ENCODE peak calls at places on chromosome 3, in ten cellular contexts. C, T, W, A, O, G, F, Q, V and S are unnamed samples. For H3K4me1 and H3K36me3, the result is how much of the 10 kb centered on the place peaks cover.

GRCh38 chr3:8482960-8483665 is 18.5 kb upstream of the LMCD1 start:
- DNase-seq in V (peak), T (peak), Q (peak), F (no peak), C (peak), G (no peak), W (no peak), A (no peak), O (no peak), S (peak)

GRCh38 chr3:24929521-24929920 is 434.9 kb upstream of the THRB start:
- DNase-seq in A (peak), W (no peak), G (no peak), C (no peak), Q (no peak), T (no peak), F (no peak), V (no peak), O (no peak), S (peak)

GRCh38 chr3:40524222-40524570 is 564 bp upstream of the ZNF621 start:
- DNase-seq in W (no peak), O (no peak), C (no peak), F (no peak), T (peak), Q (peak), G (no peak), A (no peak), V (no peak), S (no peak)

GRCh38 chr3:190180268-190180667 is 59.6 kb upstream of the P3H2 start:
- DNase-seq in C (no peak), F (no peak), T (no peak), G (no peak), W (no peak), A (no peak), V (peak), Q (peak), O (no peak), S (no peak)

GRCh38 chr3:58102976-58103447 is 94.8 kb downstream of the FLNB start:
- DNase-seq in T (no peak), W (no peak), F (no peak), O (no peak), A (no peak), C (no peak), G (no peak), Q (no peak), V (peak), S (no peak)

GRCh38 chr3:83622526-83622925 is 1336.3 kb upstream of the CADM2 start:
- DNase-seq in Q (no peak), T (no peak), C (no peak), O (no peak), F (no peak), G (no peak), A (no peak), V (no peak), W (no peak), S (no peak)

GRCh38 chr3:52091566-52092290 is 35.4 kb upstream of the DUSP7 start:
- DNase-seq in W (no peak), O (no peak), A (no peak), G (no peak), V (no peak), T (peak), Q (peak), F (no peak), C (no peak), S (no peak)

GRCh38 chr3:98612996-98613517 is 19.6 kb upstream of the CPOX start:
- DNase-seq in G (no peak), Q (no peak), C (no peak), T (no peak), A (no peak), V (peak), O (no peak), W (no peak), F (peak), S (no peak)

GRCh38 chr3:178340523-178340922 is 195.7 kb upstream of the KCNMB2 start:
- DNase-seq in C (no peak), F (no peak), W (no peak), G (no peak), T (no peak), A (no peak), O (no peak), V (no peak), Q (no peak), S (no peak)

GRCh38 chr3:174193559-174193958 is 665.6 kb upstream of the NAALADL2 start:
- DNase-seq in O (no peak), G (no peak), Q (peak), F (no peak), W (no peak), T (peak), C (no peak), A (no peak), V (no peak), S (peak)

GRCh38 chr3:129305592-129306091 is 27.0 kb downstream of the HMCES start:
- DNase-seq in W (peak), C (peak), G (no peak), F (no peak), A (peak), O (peak), V (peak), T (peak), Q (peak), S (peak)

GRCh38 chr3:170753421-170754344 is 116.3 kb downstream of the RPL22L1 start:
- DNase-seq in O (no peak), F (no peak), C (no peak), T (peak), G (no peak), Q (peak), V (peak), W (no peak), A (no peak), S (peak)

GRCh38 chr3:114829786-114830185 is 317.3 kb downstream of the ZBTB20 start:
- DNase-seq in G (no peak), C (no peak), A (no peak), W (no peak), O (no peak), T (no peak), V (no peak), F (no peak), Q (no peak), S (no peak)

GRCh38 chr3:16090013-16090412 is 84.5 kb upstream of the GALNT15 start:
- DNase-seq in V (peak), G (no peak), W (no peak), C (no peak), Q (peak), O (no peak), T (peak), F (no peak), A (no peak), S (peak)

GRCh38 chr3:49998326-49998725 is 58.4 kb downstream of the RBM6 start:
- DNase-seq in T (peak), G (no peak), O (no peak), C (no peak), W (no peak), A (no peak), Q (peak), V (peak), F (no peak), S (peak)

GRCh38 chr3:63967675-63968611 is 55.4 kb downstream of the PSMD6 start:
- DNase-seq in W (peak), A (no peak), C (peak), Q (peak), G (no peak), O (no peak), V (peak), T (peak), F (peak), S (peak)

GRCh38 chr3:109161487-109162108 is 25.1 kb downstream of the C3orf85 start:
- DNase-seq in O (no peak), G (no peak), W (no peak), V (no peak), C (no peak), A (no peak), Q (no peak), T (no peak), F (no peak), S (no peak)

DNA sequence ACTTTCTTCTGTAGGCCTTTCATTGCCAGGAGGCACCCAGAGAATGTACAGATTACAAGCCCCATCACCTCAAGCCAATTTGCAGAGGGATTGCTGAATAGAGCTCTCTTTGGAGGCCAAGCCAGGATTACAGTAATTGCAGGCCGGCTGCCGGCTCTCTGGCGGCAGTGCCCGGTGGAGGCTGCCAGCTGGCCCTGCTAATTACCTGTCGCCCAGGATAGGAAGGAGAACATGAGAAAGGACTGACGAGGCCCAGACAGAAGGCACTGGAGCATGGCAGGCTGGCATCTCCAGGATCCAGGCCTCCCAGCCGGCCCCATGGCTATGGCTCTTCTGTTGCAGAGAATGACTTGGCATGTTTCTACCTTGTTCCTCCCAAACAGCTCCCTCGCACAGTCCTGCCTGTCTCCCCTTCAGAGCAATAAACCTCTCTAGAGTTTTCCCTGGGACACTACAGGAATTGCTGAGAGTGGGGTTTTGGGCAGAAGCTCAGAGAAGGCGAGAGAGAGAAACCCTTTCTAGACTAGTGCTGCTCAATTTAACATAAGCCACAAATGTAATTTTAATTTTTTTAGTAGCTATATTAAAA is 273.6 kb upstream of the PROK2 start:
- DNase-seq in W (no peak), G (no peak), V (no peak), A (no peak), C (no peak), O (no peak), F (no peak), Q (no peak), T (no peak), S (no peak)
- H3K4me1 ChIP-seq in W (under half), G (under half), V (under half), A (under half), C (under half), O (under half), F (under half), Q (under half), T (under half), S (under half)

GRCh38 chr3:187739125-187739560 is 6.1 kb downstream of the BCL6 start:
- DNase-seq in F (peak), A (no peak), O (peak), T (no peak), C (peak), G (no peak), Q (no peak), V (no peak), W (no peak), S (no peak)

GRCh38 chr3:187738400-187739124 is 6.7 kb downstream of the BCL6 start:
- DNase-seq in A (peak), T (peak), Q (peak), F (peak), C (peak), V (peak), G (peak), O (peak), W (peak), S (peak)

GRCh38 chr3:187740446-187741399 is 4.5 kb downstream of the BCL6 start:
- DNase-seq in Q (peak), A (peak), T (peak), V (peak), O (peak), G (no peak), C (peak), F (peak), W (peak), S (peak)

GRCh38 chr3:187738089-187738399 is 7.2 kb downstream of the BCL6 start:
- DNase-seq in F (peak), V (no peak), T (no peak), A (no peak), W (no peak), G (no peak), O (no peak), C (no peak), Q (no peak), S (no peak)

DNA sequence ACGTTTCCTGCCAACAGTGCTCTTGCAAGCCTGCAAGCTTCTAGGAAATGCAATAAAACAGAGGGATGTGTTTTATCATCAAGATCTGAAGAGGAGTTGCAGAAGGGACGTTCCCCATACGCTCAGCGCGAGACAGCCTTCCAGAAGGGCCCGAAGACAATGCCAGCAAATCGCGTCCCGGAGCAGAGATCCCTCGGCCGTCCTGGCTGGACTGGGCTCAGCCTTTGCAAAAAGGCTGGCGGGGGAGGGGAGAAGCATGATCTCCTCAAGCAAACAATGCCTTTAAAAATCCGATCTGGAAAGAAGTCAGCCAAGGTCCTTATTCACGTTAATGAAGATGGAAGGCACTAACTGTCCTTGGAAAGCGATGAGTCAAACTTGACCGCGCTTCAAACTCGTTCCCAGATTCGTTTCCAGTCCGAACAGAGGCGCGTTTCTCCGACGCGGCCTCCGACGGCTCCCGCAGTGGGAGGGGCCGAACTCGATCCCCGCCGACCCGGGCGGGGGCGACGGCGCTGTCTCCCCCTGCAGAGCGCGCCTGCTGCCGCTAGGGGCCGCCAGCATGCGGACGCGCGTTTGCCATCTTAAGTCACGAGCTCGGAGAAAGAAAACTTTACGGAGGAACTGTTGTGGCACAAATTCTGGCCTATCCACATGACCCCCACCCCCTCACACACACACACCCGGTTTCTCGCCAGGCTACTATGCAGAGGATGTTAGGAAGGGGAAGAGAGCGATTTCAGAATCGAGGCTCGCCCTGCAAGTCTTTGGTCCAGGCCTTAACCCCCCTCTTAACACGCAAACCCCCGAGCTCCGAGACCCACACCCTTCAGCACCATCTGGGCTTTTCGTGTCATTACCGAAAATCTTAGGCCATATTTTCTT is 5.5 kb downstream of the BCL6 start:
- DNase-seq in F (peak), A (peak), C (peak), G (peak), W (peak), Q (peak), T (peak), O (peak), V (peak), S (peak)
- H3K36me3 ChIP-seq in F (under half), A (under half), C (under half), G (under half), W (under half), Q (under half), T (under half), O (under half), V (under half), S (under half)

GRCh38 chr3:82085356-82085755 is 323.9 kb upstream of the GBE1 start:
- DNase-seq in Q (no peak), F (no peak), G (no peak), W (no peak), T (no peak), C (no peak), O (no peak), A (no peak), V (peak), S (no peak)

GRCh38 chr3:82082796-82083195 is 321.4 kb upstream of the GBE1 start:
- DNase-seq in C (no peak), A (no peak), O (no peak), T (peak), W (no peak), F (no peak), G (no peak), V (no peak), Q (no peak), S (peak)

GRCh38 chr3:82078246-82078645 is 316.8 kb upstream of the GBE1 start:
- DNase-seq in T (no peak), O (no peak), A (no peak), F (no peak), G (no peak), C (no peak), Q (no peak), W (no peak), V (no peak), S (no peak)

GRCh38 chr3:82080261-82080660 is 318.8 kb upstream of the GBE1 start:
- DNase-seq in A (peak), V (peak), O (no peak), W (no peak), C (no peak), G (no peak), Q (no peak), F (no peak), T (no peak), S (peak)

GRCh38 chr3:82080792-82081191 is 319.3 kb upstream of the GBE1 start:
- DNase-seq in C (no peak), A (peak), Q (no peak), W (no peak), G (no peak), V (no peak), O (no peak), F (no peak), T (no peak), S (peak)
- H3K9ac ChIP-seq in C (no peak), A (no peak), Q (no peak), W (no peak), G (no peak), V (no peak), O (no peak), F (no peak), T (no peak), S (peak)

DNA sequence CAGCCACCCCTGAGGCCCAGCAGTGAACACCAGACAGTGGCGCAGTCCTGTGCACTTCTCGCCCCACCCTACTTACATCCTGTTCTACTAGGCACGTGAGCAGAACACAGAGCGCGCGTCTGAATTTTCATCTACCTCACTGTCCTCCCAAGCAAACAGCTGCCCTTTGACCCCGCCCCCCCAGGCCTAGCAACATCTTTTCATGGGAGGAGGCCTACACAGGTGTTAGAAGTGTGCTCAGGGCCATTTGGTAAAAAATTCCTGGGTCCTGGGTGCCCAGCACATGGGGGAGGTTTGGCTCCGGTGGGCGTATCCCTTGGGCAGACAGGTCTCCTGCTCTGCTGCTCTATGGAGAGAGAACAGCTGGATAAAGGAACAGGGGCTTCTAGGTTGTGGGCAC is 95.0 kb downstream of the MYLK start:
- DNase-seq in Q (no peak), W (no peak), C (peak), V (no peak), A (peak), O (no peak), G (no peak), T (no peak), F (no peak), S (no peak)
- H3K4me1 ChIP-seq in Q (under half), W (under half), C (under half), V (under half), A (under half), O (under half), G (under half), T (under half), F (under half), S (under half)

DNA sequence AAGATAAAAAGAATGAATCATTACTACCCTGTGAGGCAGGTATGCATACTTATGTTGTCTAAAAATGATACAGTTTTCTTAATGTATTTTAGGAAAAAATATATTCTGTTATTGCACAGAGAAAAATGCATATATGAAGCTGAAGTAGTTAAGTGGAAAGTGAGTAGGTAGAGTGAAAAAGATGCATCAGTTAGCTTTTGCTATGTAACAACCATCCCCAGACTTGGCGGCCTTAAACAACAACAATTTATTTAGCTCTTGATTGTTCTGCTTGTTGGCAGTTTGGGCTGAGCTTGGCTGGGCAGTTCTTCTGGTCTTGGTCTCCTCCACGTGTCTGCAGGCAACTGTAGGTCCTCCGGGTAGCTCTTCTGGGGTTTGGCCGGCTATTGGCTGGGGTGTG is 45.7 kb downstream of the SLC6A6 start:
- DNase-seq in Q (no peak), G (no peak), T (no peak), C (no peak), W (no peak), A (no peak), F (no peak), O (no peak), V (no peak), S (no peak)
- H3K36me3 ChIP-seq in Q (half or more), G (under half), T (under half), C (under half), W (under half), A (under half), F (under half), O (under half), V (under half), S (under half)

DNA sequence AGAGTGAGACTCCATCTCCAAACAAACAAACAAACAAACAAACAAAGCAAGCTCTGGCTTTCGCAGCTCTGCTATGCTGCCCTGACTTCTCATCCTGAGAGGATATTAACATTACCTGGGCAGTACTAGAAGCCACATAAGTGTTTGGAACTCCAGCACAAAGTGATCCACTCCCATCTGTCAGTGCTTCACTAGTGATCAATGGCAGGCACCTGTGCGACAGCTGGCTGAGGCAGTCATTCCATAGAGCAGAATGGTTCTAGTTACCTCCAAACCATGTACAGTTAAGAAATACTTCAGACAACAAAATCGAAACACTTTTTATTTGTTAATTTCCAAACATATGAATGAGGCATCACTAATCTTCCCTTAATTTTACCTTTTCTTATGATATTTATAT is 2.8 kb upstream of the MB21D2 start:
- DNase-seq in O (no peak), W (no peak), F (no peak), Q (no peak), A (no peak), G (no peak), V (no peak), T (no peak), C (no peak), S (no peak)
- H3K9ac ChIP-seq in O (no peak), W (no peak), F (no peak), Q (no peak), A (no peak), G (no peak), V (no peak), T (no peak), C (no peak), S (no peak)

GRCh38 chr3:107600784-107601183 is 78.0 kb downstream of the BBX start:
- DNase-seq in F (no peak), W (no peak), G (no peak), A (no peak), V (no peak), T (no peak), Q (no peak), C (no peak), O (no peak), S (peak)
- H3K4me1 ChIP-seq in F (under half), W (under half), G (under half), A (under half), V (under half), T (under half), Q (under half), C (under half), O (under half), S (under half)

GRCh38 chr3:182790612-182791011 is 2.7 kb upstream of the ATP11B start:
- DNase-seq in W (no peak), A (no peak), G (no peak), Q (no peak), V (no peak), C (no peak), O (no peak), T (no peak), F (no peak), S (no peak)
- H3K36me3 ChIP-seq in W (under half), A (under half), G (under half), Q (under half), V (under half), C (under half), O (under half), T (under half), F (under half), S (under half)

DNA sequence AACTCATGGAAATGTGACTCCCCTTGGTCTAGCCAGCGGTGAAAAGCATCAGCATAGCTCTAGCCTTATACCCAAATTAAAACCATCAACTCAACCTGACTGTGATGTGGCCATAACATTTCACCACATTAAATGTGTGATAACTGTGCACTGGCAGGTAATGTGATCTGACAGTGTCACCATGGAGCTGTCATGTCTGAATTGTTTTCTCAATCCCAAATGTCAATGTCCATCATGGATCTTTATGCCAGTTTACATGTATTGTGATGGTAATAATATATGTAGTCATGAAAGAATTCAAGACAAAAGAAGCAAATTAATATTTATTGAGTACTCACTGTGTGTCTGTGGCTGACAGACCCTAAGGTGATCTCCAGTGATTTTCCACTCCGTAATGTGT is 213.4 kb upstream of the EOMES start:
- DNase-seq in F (no peak), W (no peak), Q (no peak), A (no peak), G (no peak), T (no peak), O (no peak), V (no peak), C (no peak), S (no peak)
- H3K9ac ChIP-seq in F (no peak), W (no peak), Q (no peak), A (no peak), G (no peak), T (no peak), O (no peak), V (no peak), C (no peak), S (no peak)